ENCODE peak calls at places on chromosome 12, in six cellular contexts. Z is left ventricle myocardium inferior, V is prostate gland, I is fibroblast of mammary gland, K is SK-N-SH, P is cardiac fibroblast. E is an unnamed sample.

GRCh38 chr12:49678711-49679110 is 28.5 kb downstream of the FMNL3 start:
- DNase-seq in Z (no peak), V (no peak), I (no peak), K (no peak), P (peak; percentile 25), E (no peak)

GRCh38 chr12:119869720-119870119 is 7.4 kb downstream of the CIT start:
- DNase-seq in Z (no peak), V (no peak), I (peak; percentile 97), K (no peak), P (peak; percentile 97), E (peak; percentile 92)

GRCh38 chr12:80282761-80283160 is 161.3 kb upstream of the PTPRQ start:
- DNase-seq in Z (no peak), V (no peak), I (peak; percentile 71), K (no peak), P (peak; percentile 68), E (peak; percentile 56)

GRCh38 chr12:125185740-125186470 is 120.7 kb downstream of the AACS start:
- DNase-seq in Z (peak; percentile 82), V (peak; percentile 59), I (peak; percentile 52), K (peak; percentile 81), P (peak; percentile 73), E (peak; percentile 78)

GRCh38 chr12:65810036-65810435 is 14.2 kb upstream of the HMGA2 start:
- DNase-seq in Z (no peak), V (no peak), I (peak; percentile 76), K (no peak), P (no peak), E (no peak)

GRCh38 chr12:71449373-71450070 is 9.9 kb downstream of the LGR5 start:
- DNase-seq in Z (no peak), V (no peak), I (no peak), K (no peak), P (no peak), E (no peak)

GRCh38 chr12:21476949-21477348 is 24.5 kb downstream of the RECQL start:
- DNase-seq in Z (no peak), V (no peak), I (peak; percentile 83), K (no peak), P (peak; percentile 75), E (peak; percentile 44)

GRCh38 chr12:125775507-125775906 is 710.3 kb downstream of the AACS start:
- DNase-seq in Z (no peak), V (no peak), I (no peak), K (no peak), P (no peak), E (no peak)

GRCh38 chr12:120468271-120468845 is 1.2 kb downstream of the SRSF9 start:
- DNase-seq in Z (no peak), V (no peak), I (peak; percentile 66), K (peak; percentile 65), P (peak; percentile 75), E (peak; percentile 40)

GRCh38 chr12:102903318-102904007 is 13.6 kb downstream of the PAH start:
- DNase-seq in Z (no peak), V (no peak), I (no peak), K (no peak), P (no peak), E (no peak)

GRCh38 chr12:75724913-75725312 is 213.5 kb upstream of the KRR1 start:
- DNase-seq in Z (no peak), V (no peak), I (peak; percentile 92), K (peak; percentile 37), P (peak; percentile 92), E (peak; percentile 52)

GRCh38 chr12:14663002-14663401 is 33.4 kb downstream of the GUCY2C start:
- DNase-seq in Z (no peak), V (no peak), I (no peak), K (no peak), P (no peak), E (no peak)

GRCh38 chr12:71439613-71440392 is at the start of gene LGR5:
- DNase-seq in Z (peak; percentile 18), V (no peak), I (no peak), K (peak; percentile 91), P (peak; percentile 23), E (peak; percentile 21)

GRCh38 chr12:22635812-22636211 is 10.8 kb downstream of the ETNK1 start:
- DNase-seq in Z (no peak), V (no peak), I (peak; percentile 24), K (no peak), P (peak; percentile 38), E (no peak)

GRCh38 chr12:109099426-109100020 is 2.1 kb downstream of the UNG start:
- DNase-seq in Z (no peak), V (no peak), I (no peak), K (no peak), P (no peak), E (no peak)

GRCh38 chr12:13135336-13136178 is 32.1 kb upstream of the GSG1 start:
- DNase-seq in Z (no peak), V (peak; percentile 96), I (peak; percentile 98), K (no peak), P (peak; percentile 87), E (peak; percentile 98)

GRCh38 chr12:100473716-100474150 is at the start of gene NR1H4:
- DNase-seq in Z (no peak), V (no peak), I (peak; percentile 62), K (no peak), P (peak; percentile 6), E (no peak)

GRCh38 chr12:89863332-89863938 is 154.8 kb upstream of the ATP2B1 start:
- DNase-seq in Z (no peak), V (no peak), I (no peak), K (no peak), P (no peak), E (no peak)

GRCh38 chr12:1065629-1066028 is 74.6 kb downstream of the ERC1 start:
- DNase-seq in Z (no peak), V (no peak), I (no peak), K (no peak), P (no peak), E (no peak)

GRCh38 chr12:116887244-116887643 is 6.0 kb upstream of the HRK start:
- DNase-seq in Z (no peak), V (no peak), I (no peak), K (no peak), P (no peak), E (no peak)

GRCh38 chr12:50840809-50841487 is 1.8 kb upstream of the TMPRSS12 start:
- DNase-seq in Z (no peak), V (no peak), I (no peak), K (no peak), P (no peak), E (no peak)

GRCh38 chr12:105860556-105861207 is 278.1 kb downstream of the NUAK1 start:
- DNase-seq in Z (no peak), V (peak; percentile 56), I (no peak), K (no peak), P (no peak), E (peak; percentile 24)

GRCh38 chr12:68111995-68112394 is 47.5 kb downstream of the IFNG start:
- DNase-seq in Z (no peak), V (no peak), I (no peak), K (no peak), P (no peak), E (no peak)

GRCh38 chr12:105025890-105026289 is 39.8 kb downstream of the NOPCHAP1 start:
- DNase-seq in Z (no peak), V (peak; percentile 67), I (peak; percentile 73), K (no peak), P (peak; percentile 62), E (no peak)

GRCh38 chr12:108099085-108099484 is 30.0 kb upstream of the WSCD2 start:
- DNase-seq in Z (no peak), V (no peak), I (no peak), K (no peak), P (no peak), E (no peak)

GRCh38 chr12:5012337-5012736 is 31.3 kb upstream of the KCNA5 start:
- DNase-seq in Z (peak; percentile 46), V (no peak), I (no peak), K (no peak), P (no peak), E (no peak)

GRCh38 chr12:93134893-93135285 is 205.8 kb upstream of the EEA1 start:
- DNase-seq in Z (no peak), V (no peak), I (no peak), K (no peak), P (no peak), E (no peak)

GRCh38 chr12:93136243-93137015 is 207.3 kb upstream of the EEA1 start:
- DNase-seq in Z (no peak), V (no peak), I (no peak), K (no peak), P (no peak), E (no peak)

GRCh38 chr12:93135286-93136239 is 206.5 kb upstream of the EEA1 start:
- DNase-seq in Z (no peak), V (peak; percentile 73), I (peak; percentile 57), K (no peak), P (no peak), E (no peak)

GRCh38 chr12:93133361-93133760 is 204.3 kb upstream of the EEA1 start:
- DNase-seq in Z (no peak), V (no peak), I (no peak), K (no peak), P (no peak), E (no peak)

GRCh38 chr12:93134175-93134574 is 205.1 kb upstream of the EEA1 start:
- DNase-seq in Z (no peak), V (no peak), I (no peak), K (no peak), P (no peak), E (no peak)
- H3K4me3 ChIP-seq in Z (no peak overlapping the region), V (no peak overlapping the region), I (no peak overlapping the region), K (no peak overlapping the region), P (no peak overlapping the region), E (no peak overlapping the region)

GRCh38 chr12:132357623-132358186 is 28.3 kb upstream of the GALNT9 start:
- DNase-seq in Z (peak; percentile 5), V (no peak), I (no peak), K (no peak), P (no peak), E (no peak)
- H3K4me3 ChIP-seq in Z (no peak overlapping the region), V (no peak overlapping the region), I (no peak overlapping the region), K (no peak overlapping the region), P (no peak overlapping the region), E (no peak overlapping the region)

GRCh38 chr12:56126732-56127239 is 1.3 kb upstream of the ESYT1 start:
- DNase-seq in Z (no peak), V (no peak), I (no peak), K (no peak), P (no peak), E (no peak)
- H3K4me3 ChIP-seq in Z (peak overlapping the region; percentile 89), V (no peak overlapping the region), I (no peak overlapping the region), K (no peak overlapping the region), P (no peak overlapping the region), E (no peak overlapping the region)

DNA sequence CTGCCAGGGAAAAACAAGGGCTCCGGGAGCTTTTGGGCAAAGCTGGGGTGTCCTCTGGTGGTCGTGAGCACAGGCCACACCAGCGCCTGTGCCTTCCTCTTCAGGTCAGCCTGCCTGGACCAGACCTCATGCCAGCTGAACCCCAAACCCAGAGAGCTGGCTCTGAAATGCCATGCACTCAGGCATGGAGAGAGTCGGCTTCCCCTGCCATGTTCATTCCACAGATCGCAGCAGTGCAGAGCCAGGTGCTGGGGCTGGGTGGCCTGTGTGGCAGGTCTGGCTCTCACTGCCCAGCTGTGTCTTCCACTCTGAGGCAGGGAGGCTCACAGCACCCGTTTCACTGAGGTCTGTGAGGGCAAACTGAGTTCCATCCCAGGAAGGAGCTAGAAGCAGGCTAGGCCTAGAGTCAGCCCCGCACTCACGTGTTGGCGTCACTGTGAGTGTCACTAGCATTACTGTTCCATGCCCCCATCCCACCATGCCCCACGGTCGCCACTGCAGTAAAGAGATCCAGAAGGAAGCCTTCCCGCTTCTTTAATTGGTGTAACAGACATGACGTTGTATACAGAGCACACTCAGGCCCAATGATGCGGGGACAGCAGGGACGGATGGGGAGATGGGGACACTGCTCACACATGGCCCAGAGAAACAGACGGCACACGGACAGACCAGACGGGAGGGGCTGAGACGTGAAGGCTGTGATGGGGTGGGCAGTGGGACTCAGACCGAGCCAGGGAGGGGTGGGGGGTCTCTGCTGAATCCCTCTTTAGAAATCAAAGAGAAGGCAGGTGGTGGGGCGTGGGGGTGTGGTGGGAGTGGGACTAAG is 2.7 kb downstream of the ARL6IP4 start:
- DNase-seq in Z (no peak), V (no peak), I (no peak), K (no peak), P (no peak), E (no peak)
- H3K4me3 ChIP-seq in Z (peak overlapping the region; percentile 99), V (no peak overlapping the region), I (no peak overlapping the region), K (no peak overlapping the region), P (no peak overlapping the region), E (no peak overlapping the region)